ENCODE peak calls at places on chromosome 16, in five cellular contexts. One of them, this sample, is unnamed. For H3K4me1, the result is how much of the 10 kb centered on the place peaks cover.

GRCh38 chr16:1458977-1459341 is 14.6 kb upstream of the CCDC154 start:
- DNase-seq in sigmoid colon: no peak
- DNase-seq in CD4-positive, alpha-beta memory T cell: no peak
- DNase-seq in CD8-positive, alpha-beta T cell: no peak
- DNase-seq in A549: no peak
- DNase-seq in this sample: no peak

GRCh38 chr16:12059216-12059769 is 82.8 kb downstream of the SNX29 start:
- DNase-seq in sigmoid colon: no peak
- DNase-seq in CD4-positive, alpha-beta memory T cell: no peak
- DNase-seq in CD8-positive, alpha-beta T cell: no peak
- DNase-seq in A549: no peak
- DNase-seq in this sample: no peak

GRCh38 chr16:56662357-56663354 is 4.9 kb downstream of the MT1F start:
- DNase-seq in sigmoid colon: no peak
- DNase-seq in CD4-positive, alpha-beta memory T cell: no peak
- DNase-seq in CD8-positive, alpha-beta T cell: peak
- DNase-seq in A549: no peak
- DNase-seq in this sample: peak

GRCh38 chr16:30924086-30924714 is 828 bp downstream of the FBXL19 start:
- DNase-seq in sigmoid colon: no peak
- DNase-seq in CD4-positive, alpha-beta memory T cell: no peak
- DNase-seq in CD8-positive, alpha-beta T cell: no peak
- DNase-seq in A549: no peak
- DNase-seq in this sample: no peak

GRCh38 chr16:27703545-27703944 is 153.6 kb downstream of the KATNIP start:
- DNase-seq in sigmoid colon: peak
- DNase-seq in CD4-positive, alpha-beta memory T cell: no peak
- DNase-seq in CD8-positive, alpha-beta T cell: no peak
- DNase-seq in A549: no peak
- DNase-seq in this sample: no peak

GRCh38 chr16:50733468-50733867 is 8.4 kb upstream of the CYLD start:
- DNase-seq in sigmoid colon: no peak
- DNase-seq in CD4-positive, alpha-beta memory T cell: no peak
- DNase-seq in CD8-positive, alpha-beta T cell: peak
- DNase-seq in A549: no peak
- DNase-seq in this sample: no peak

GRCh38 chr16:87924041-87924851 is 12.1 kb downstream of the CA5A start:
- DNase-seq in sigmoid colon: no peak
- DNase-seq in CD4-positive, alpha-beta memory T cell: no peak
- DNase-seq in CD8-positive, alpha-beta T cell: no peak
- DNase-seq in A549: no peak
- DNase-seq in this sample: no peak

GRCh38 chr16:86395477-86395876 is 114.8 kb upstream of the FOXF1 start:
- DNase-seq in sigmoid colon: no peak
- DNase-seq in CD4-positive, alpha-beta memory T cell: no peak
- DNase-seq in CD8-positive, alpha-beta T cell: no peak
- DNase-seq in A549: no peak
- DNase-seq in this sample: no peak

GRCh38 chr16:85126731-85127662 is 14.7 kb upstream of the CIBAR2 start:
- DNase-seq in sigmoid colon: no peak
- DNase-seq in CD4-positive, alpha-beta memory T cell: no peak
- DNase-seq in CD8-positive, alpha-beta T cell: no peak
- DNase-seq in A549: no peak
- DNase-seq in this sample: no peak

GRCh38 chr16:69311533-69312388 is 611 bp downstream of the VPS4A start:
- DNase-seq in sigmoid colon: peak
- DNase-seq in CD4-positive, alpha-beta memory T cell: no peak
- DNase-seq in CD8-positive, alpha-beta T cell: no peak
- DNase-seq in A549: peak
- DNase-seq in this sample: no peak

GRCh38 chr16:47059991-47060390 is 83.8 kb downstream of the NETO2 start:
- DNase-seq in sigmoid colon: peak
- DNase-seq in CD4-positive, alpha-beta memory T cell: no peak
- DNase-seq in CD8-positive, alpha-beta T cell: no peak
- DNase-seq in A549: no peak
- DNase-seq in this sample: no peak

GRCh38 chr16:87578531-87578930 is 23.8 kb upstream of the JPH3 start:
- DNase-seq in sigmoid colon: no peak
- DNase-seq in CD4-positive, alpha-beta memory T cell: no peak
- DNase-seq in CD8-positive, alpha-beta T cell: no peak
- DNase-seq in A549: no peak
- DNase-seq in this sample: no peak

GRCh38 chr16:86740817-86741799 is 162.8 kb downstream of the FOXL1 start:
- DNase-seq in sigmoid colon: peak
- DNase-seq in CD4-positive, alpha-beta memory T cell: no peak
- DNase-seq in CD8-positive, alpha-beta T cell: no peak
- DNase-seq in A549: peak
- DNase-seq in this sample: no peak

GRCh38 chr16:86733526-86734254 is 155.3 kb downstream of the FOXL1 start:
- DNase-seq in sigmoid colon: peak
- DNase-seq in CD4-positive, alpha-beta memory T cell: no peak
- DNase-seq in CD8-positive, alpha-beta T cell: no peak
- DNase-seq in A549: no peak
- DNase-seq in this sample: no peak

GRCh38 chr16:78490847-78491246 is 391.4 kb downstream of the WWOX start:
- DNase-seq in sigmoid colon: no peak
- DNase-seq in CD4-positive, alpha-beta memory T cell: no peak
- DNase-seq in CD8-positive, alpha-beta T cell: no peak
- DNase-seq in A549: no peak
- DNase-seq in this sample: no peak

GRCh38 chr16:17423195-17423594 is 47.6 kb downstream of the XYLT1 start:
- DNase-seq in sigmoid colon: no peak
- DNase-seq in CD4-positive, alpha-beta memory T cell: no peak
- DNase-seq in CD8-positive, alpha-beta T cell: no peak
- DNase-seq in A549: no peak
- DNase-seq in this sample: no peak

GRCh38 chr16:17420821-17421220 is 49.9 kb downstream of the XYLT1 start:
- DNase-seq in sigmoid colon: no peak
- DNase-seq in CD4-positive, alpha-beta memory T cell: no peak
- DNase-seq in CD8-positive, alpha-beta T cell: no peak
- DNase-seq in A549: no peak
- DNase-seq in this sample: no peak

GRCh38 chr16:17417740-17418139 is 53.0 kb downstream of the XYLT1 start:
- DNase-seq in sigmoid colon: no peak
- DNase-seq in CD4-positive, alpha-beta memory T cell: no peak
- DNase-seq in CD8-positive, alpha-beta T cell: no peak
- DNase-seq in A549: no peak
- DNase-seq in this sample: no peak

GRCh38 chr16:17416461-17417221 is 54.1 kb downstream of the XYLT1 start:
- DNase-seq in sigmoid colon: no peak
- DNase-seq in CD4-positive, alpha-beta memory T cell: peak
- DNase-seq in CD8-positive, alpha-beta T cell: peak
- DNase-seq in A549: no peak
- DNase-seq in this sample: peak

GRCh38 chr16:17419266-17419665 is 51.5 kb downstream of the XYLT1 start:
- DNase-seq in sigmoid colon: no peak
- DNase-seq in CD4-positive, alpha-beta memory T cell: no peak
- DNase-seq in CD8-positive, alpha-beta T cell: no peak
- DNase-seq in A549: no peak
- DNase-seq in this sample: no peak
- H3K4me1 ChIP-seq in sigmoid colon: under half
- H3K4me1 ChIP-seq in CD4-positive, alpha-beta memory T cell: under half
- H3K4me1 ChIP-seq in CD8-positive, alpha-beta T cell: under half
- H3K4me1 ChIP-seq in A549: under half
- H3K4me1 ChIP-seq in this sample: under half

DNA sequence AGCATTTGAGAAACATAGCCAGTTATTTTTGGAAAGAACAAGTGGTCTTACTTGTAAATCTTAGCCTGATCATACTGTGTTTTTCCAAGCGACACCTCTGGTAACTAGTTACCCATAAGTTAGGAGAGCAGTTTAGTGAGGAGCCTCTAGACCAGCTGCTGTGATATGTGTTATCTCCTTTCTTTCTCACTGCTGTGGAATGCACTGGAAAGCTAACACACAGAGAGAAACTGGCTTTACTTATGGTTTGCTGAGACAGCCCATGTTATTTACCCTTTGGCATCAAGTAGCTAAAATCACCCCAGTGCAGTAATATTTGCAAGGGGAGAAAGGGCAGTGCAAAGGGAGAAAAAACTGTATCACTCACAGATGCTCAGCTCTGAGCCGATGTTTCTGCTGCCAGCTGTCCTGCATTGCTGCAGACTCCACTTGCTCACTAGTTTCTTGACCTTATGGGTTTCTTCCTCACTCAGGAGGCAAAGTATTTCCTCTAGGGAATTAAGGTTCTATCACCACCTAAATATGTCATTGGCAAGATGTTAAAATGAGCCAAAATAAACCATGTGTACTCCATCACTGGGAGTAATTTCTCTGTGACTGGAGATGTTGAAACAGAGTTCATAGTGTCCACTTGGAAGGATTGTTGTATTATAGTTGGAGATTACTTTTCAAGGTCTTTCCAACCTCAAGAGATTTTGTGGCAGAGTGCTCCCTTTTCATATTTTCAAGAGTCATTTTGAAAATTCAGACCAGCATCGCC is 2.3 kb downstream of the RBFOX1 start:
- DNase-seq in sigmoid colon: no peak
- DNase-seq in CD4-positive, alpha-beta memory T cell: no peak
- DNase-seq in CD8-positive, alpha-beta T cell: no peak
- DNase-seq in A549: no peak
- DNase-seq in this sample: no peak
- H3K4me3 ChIP-seq in sigmoid colon: no peak
- H3K4me3 ChIP-seq in CD4-positive, alpha-beta memory T cell: no peak
- H3K4me3 ChIP-seq in CD8-positive, alpha-beta T cell: no peak
- H3K4me3 ChIP-seq in A549: no peak
- H3K4me3 ChIP-seq in this sample: no peak

GRCh38 chr16:10325783-10326543 is 59.9 kb upstream of the ATF7IP2 start:
- DNase-seq in sigmoid colon: no peak
- DNase-seq in CD4-positive, alpha-beta memory T cell: no peak
- DNase-seq in CD8-positive, alpha-beta T cell: no peak
- DNase-seq in A549: no peak
- DNase-seq in this sample: no peak

GRCh38 chr16:10321407-10322397 is 64.2 kb upstream of the ATF7IP2 start:
- DNase-seq in sigmoid colon: no peak
- DNase-seq in CD4-positive, alpha-beta memory T cell: no peak
- DNase-seq in CD8-positive, alpha-beta T cell: no peak
- DNase-seq in A549: no peak
- DNase-seq in this sample: no peak

GRCh38 chr16:10323528-10323869 is 62.4 kb upstream of the ATF7IP2 start:
- DNase-seq in sigmoid colon: no peak
- DNase-seq in CD4-positive, alpha-beta memory T cell: no peak
- DNase-seq in CD8-positive, alpha-beta T cell: no peak
- DNase-seq in A549: no peak
- DNase-seq in this sample: no peak

GRCh38 chr16:10324210-10324609 is 61.7 kb upstream of the ATF7IP2 start:
- DNase-seq in sigmoid colon: no peak
- DNase-seq in CD4-positive, alpha-beta memory T cell: no peak
- DNase-seq in CD8-positive, alpha-beta T cell: no peak
- DNase-seq in A549: no peak
- DNase-seq in this sample: no peak

GRCh38 chr16:10322723-10323527 is 62.9 kb upstream of the ATF7IP2 start:
- DNase-seq in sigmoid colon: no peak
- DNase-seq in CD4-positive, alpha-beta memory T cell: no peak
- DNase-seq in CD8-positive, alpha-beta T cell: no peak
- DNase-seq in A549: no peak
- DNase-seq in this sample: no peak
- H3K4me1 ChIP-seq in sigmoid colon: under half
- H3K4me1 ChIP-seq in CD4-positive, alpha-beta memory T cell: under half
- H3K4me1 ChIP-seq in CD8-positive, alpha-beta T cell: under half
- H3K4me1 ChIP-seq in A549: under half
- H3K4me1 ChIP-seq in this sample: under half

DNA sequence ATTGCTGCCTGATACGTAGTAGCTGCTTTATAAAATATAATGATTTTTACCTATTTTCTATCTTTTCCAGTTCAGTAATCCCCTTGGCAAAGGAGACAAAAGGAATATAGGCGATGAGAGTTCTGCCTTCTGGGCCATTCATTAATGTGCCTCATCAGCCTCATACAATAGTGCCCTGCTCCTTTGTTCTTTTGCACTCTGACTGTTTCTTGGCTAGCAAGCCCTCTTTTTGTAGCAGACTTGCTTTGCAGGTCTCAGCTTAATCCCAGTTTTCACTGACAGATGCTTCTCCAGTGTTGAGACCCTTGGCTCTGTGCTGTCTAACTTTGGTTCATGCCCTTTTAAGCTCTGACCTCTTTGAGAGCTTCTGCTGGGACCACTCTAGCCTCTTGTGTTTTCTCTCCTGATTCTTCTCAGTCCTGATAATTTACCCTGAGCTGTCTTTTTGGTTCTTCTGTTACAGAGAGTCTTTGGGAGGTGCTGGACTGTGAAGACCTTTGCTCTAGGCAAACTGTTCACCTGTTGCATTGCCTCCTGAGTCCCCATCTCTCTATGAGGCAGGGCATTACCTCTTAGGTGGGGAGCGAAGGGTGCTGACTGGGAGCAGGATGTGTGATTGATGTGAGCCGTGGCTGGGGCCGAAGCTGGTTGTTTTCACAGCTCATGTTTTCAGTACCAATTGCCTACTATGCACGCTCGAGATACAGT is 10.6 kb downstream of the HSD17B2 start:
- DNase-seq in sigmoid colon: no peak
- DNase-seq in CD4-positive, alpha-beta memory T cell: no peak
- DNase-seq in CD8-positive, alpha-beta T cell: no peak
- DNase-seq in A549: no peak
- DNase-seq in this sample: no peak
- H3K4me3 ChIP-seq in sigmoid colon: no peak
- H3K4me3 ChIP-seq in CD4-positive, alpha-beta memory T cell: no peak
- H3K4me3 ChIP-seq in CD8-positive, alpha-beta T cell: no peak
- H3K4me3 ChIP-seq in A549: no peak
- H3K4me3 ChIP-seq in this sample: no peak

GRCh38 chr16:23856345-23856744 is 20.6 kb downstream of the PRKCB start:
- DNase-seq in sigmoid colon: no peak
- DNase-seq in CD4-positive, alpha-beta memory T cell: no peak
- DNase-seq in CD8-positive, alpha-beta T cell: no peak
- DNase-seq in A549: no peak
- DNase-seq in this sample: no peak

GRCh38 chr16:23852794-23853562 is 17.2 kb downstream of the PRKCB start:
- DNase-seq in sigmoid colon: no peak
- DNase-seq in CD4-positive, alpha-beta memory T cell: no peak
- DNase-seq in CD8-positive, alpha-beta T cell: no peak
- DNase-seq in A549: no peak
- DNase-seq in this sample: no peak

GRCh38 chr16:23857256-23857891 is 21.6 kb downstream of the PRKCB start:
- DNase-seq in sigmoid colon: no peak
- DNase-seq in CD4-positive, alpha-beta memory T cell: no peak
- DNase-seq in CD8-positive, alpha-beta T cell: no peak
- DNase-seq in A549: no peak
- DNase-seq in this sample: no peak

GRCh38 chr16:23857901-23858300 is 22.1 kb downstream of the PRKCB start:
- DNase-seq in sigmoid colon: no peak
- DNase-seq in CD4-positive, alpha-beta memory T cell: no peak
- DNase-seq in CD8-positive, alpha-beta T cell: no peak
- DNase-seq in A549: no peak
- DNase-seq in this sample: no peak

GRCh38 chr16:23855010-23855409 is 19.2 kb downstream of the PRKCB start:
- DNase-seq in sigmoid colon: no peak
- DNase-seq in CD4-positive, alpha-beta memory T cell: no peak
- DNase-seq in CD8-positive, alpha-beta T cell: no peak
- DNase-seq in A549: no peak
- DNase-seq in this sample: no peak
- H3K4me1 ChIP-seq in sigmoid colon: under half
- H3K4me1 ChIP-seq in CD4-positive, alpha-beta memory T cell: half or more
- H3K4me1 ChIP-seq in CD8-positive, alpha-beta T cell: half or more
- H3K4me1 ChIP-seq in A549: under half
- H3K4me1 ChIP-seq in this sample: half or more

DNA sequence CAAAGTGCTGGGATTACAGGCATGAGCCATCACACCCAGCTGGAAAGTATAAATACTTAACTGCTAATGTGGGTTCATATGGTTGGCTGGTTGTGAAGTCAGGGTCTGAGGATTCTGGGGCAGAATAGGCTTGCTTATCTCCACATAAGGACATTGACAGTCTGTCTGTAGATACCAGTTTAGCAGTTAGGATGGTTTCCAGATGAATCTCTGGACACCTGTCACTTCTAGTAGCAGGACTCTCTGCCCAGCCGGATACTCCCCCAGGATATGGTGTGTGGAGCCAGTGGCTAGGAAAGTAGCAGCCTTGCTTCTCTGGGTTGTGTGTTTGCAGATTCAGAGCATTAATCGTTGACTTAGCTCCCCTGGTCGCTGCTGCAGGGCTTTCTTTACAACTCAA is 45.1 kb downstream of the CLEC16A start:
- DNase-seq in sigmoid colon: no peak
- DNase-seq in CD4-positive, alpha-beta memory T cell: no peak
- DNase-seq in CD8-positive, alpha-beta T cell: no peak
- DNase-seq in A549: no peak
- DNase-seq in this sample: no peak
- H3K4me3 ChIP-seq in sigmoid colon: no peak
- H3K4me3 ChIP-seq in CD4-positive, alpha-beta memory T cell: no peak
- H3K4me3 ChIP-seq in CD8-positive, alpha-beta T cell: no peak
- H3K4me3 ChIP-seq in A549: no peak
- H3K4me3 ChIP-seq in this sample: no peak

This sample was measured in CD8-positive, alpha-beta memory T cell.